ENCODE peak calls at places on chromosomes 4 and X, in ten cellular contexts. P is cardiac muscle cell; R is activated CD4-positive, CD25-positive, alpha-beta regulatory T cell treated with anti-CD3 and anti-CD28 coated beads, Interleukin-2, amount 50 U/mL, for 72 hours; A is GDM1; N is kidney tubule cell; Y is Peyer's patch; W is CD4-positive, alpha-beta T cell; J is T-helper 1 cell; I is Kasumi-1; M is Right ventricle myocardium superior. L is an unnamed sample.

GRCh38 chr4:115433501-115433900 is 320.1 kb upstream of the NDST4 start:
- DNase-seq in A (no peak), N (no peak), J (no peak), W (no peak), R (no peak), P (no peak), I (no peak), M (no peak), Y (no peak), L (no peak)

GRCh38 chr4:3270141-3270611 is 21.2 kb downstream of the MSANTD1 start:
- DNase-seq in R (no peak), I (no peak), A (no peak), J (no peak), W (no peak), N (no peak), P (no peak), M (peak), Y (peak), L (no peak)

GRCh38 chrX:130770615-130771014 is 132.4 kb downstream of the ENOX2 start:
- DNase-seq in P (peak), I (no peak), W (no peak), J (no peak), N (peak), M (no peak), A (no peak), Y (no peak), R (no peak), L (no peak)

GRCh38 chr4:184306949-184307348 is 89.3 kb upstream of the ENPP6 start:
- DNase-seq in R (no peak), I (no peak), W (no peak), Y (no peak), M (no peak), P (no peak), A (no peak), N (peak), J (no peak), L (no peak)

GRCh38 chr4:19809989-19810388 is 441.7 kb upstream of the SLIT2 start:
- DNase-seq in M (no peak), P (no peak), N (no peak), A (no peak), J (no peak), W (no peak), R (no peak), Y (no peak), I (no peak), L (no peak)

GRCh38 chr4:39505581-39505980 is 21.7 kb downstream of the UGDH start:
- DNase-seq in J (no peak), M (no peak), Y (no peak), P (no peak), A (no peak), I (no peak), W (no peak), R (no peak), N (peak), L (no peak)

GRCh38 chrX:15849555-15849954 is 5.1 kb downstream of the AP1S2 start:
- DNase-seq in Y (no peak), R (no peak), W (no peak), N (peak), P (peak), I (no peak), M (no peak), J (no peak), A (no peak), L (no peak)

GRCh38 chrX:152637649-152638442 is at the start of gene GABRQ:
- DNase-seq in P (peak), I (no peak), R (no peak), A (no peak), M (peak), W (no peak), N (peak), J (no peak), Y (no peak), L (no peak)

GRCh38 chr4:14749910-14750309 is 252.4 kb upstream of the CPEB2 start:
- DNase-seq in M (peak), J (no peak), N (peak), R (peak), A (peak), W (peak), P (peak), Y (no peak), I (no peak), L (no peak)

GRCh38 chr4:181272427-181272826 is 970.8 kb upstream of the TENM3 start:
- DNase-seq in Y (no peak), P (no peak), W (no peak), I (no peak), R (no peak), A (no peak), N (no peak), M (no peak), J (no peak), L (no peak)

GRCh38 chr4:144176476-144176875 is 36.0 kb upstream of the GYPA start:
- DNase-seq in J (no peak), W (no peak), M (no peak), I (no peak), N (peak), R (no peak), Y (no peak), A (no peak), P (no peak), L (no peak)

GRCh38 chrX:1453951-1454785 is 1.5 kb upstream of the ASMTL start:
- DNase-seq in M (peak), Y (peak), A (no peak), I (no peak), P (peak), J (peak), R (peak), N (peak), W (peak), L (peak)

GRCh38 chr4:64248151-64248550 is 161.1 kb downstream of the TECRL start:
- DNase-seq in R (no peak), N (no peak), A (no peak), W (no peak), P (no peak), M (no peak), I (no peak), J (no peak), Y (no peak), L (no peak)

GRCh38 chrX:115892787-115893671 is 277.5 kb upstream of the AGTR2 start:
- DNase-seq in P (peak), I (no peak), M (no peak), A (peak), R (no peak), Y (peak), N (peak), W (no peak), J (no peak), L (no peak)

L was measured in memory B cell.